ENCODE peak calls at places on chromosomes 7 and 10, in nine cellular contexts. Y, G, O, E, D, F, P, N and B are unnamed samples.

GRCh38 chr7:152602962-152603361 is 73.0 kb downstream of the XRCC2 start:
- DNase-seq in P (no peak), F (no peak), E (no peak), Y (no peak), N (no peak), D (no peak), G (no peak), O (peak; percentile 5), B (no peak)

GRCh38 chr7:40437498-40437897 is 302.7 kb downstream of the SUGCT start:
- DNase-seq in N (peak; percentile 87), Y (peak; percentile 4), P (peak; percentile 25), D (peak; percentile 92), F (no peak), E (peak; percentile 19), G (no peak), O (peak; percentile 95), B (no peak)

GRCh38 chr7:139782932-139783331 is 5.1 kb upstream of the HIPK2 start:
- DNase-seq in O (no peak), Y (no peak), P (no peak), F (no peak), N (no peak), D (no peak), E (no peak), G (no peak), B (no peak)

GRCh38 chr7:41693150-41693997 is 9.5 kb downstream of the INHBA start:
- DNase-seq in E (no peak), Y (no peak), F (no peak), O (peak; percentile 64), N (no peak), D (no peak), G (no peak), P (no peak), B (no peak)

GRCh38 chr7:23287612-23288011 is 11.5 kb upstream of the MALSU1 start:
- DNase-seq in F (no peak), E (no peak), O (no peak), D (no peak), G (no peak), Y (no peak), N (no peak), P (no peak), B (no peak)

GRCh38 chr7:84669177-84669732 is 474.7 kb upstream of the SEMA3A start:
- DNase-seq in F (no peak), E (no peak), G (no peak), N (no peak), P (no peak), O (no peak), Y (no peak), D (no peak), B (no peak)

GRCh38 chr10:88933584-88933983 is 19.0 kb downstream of the ACTA2 start:
- DNase-seq in Y (no peak), G (no peak), O (no peak), P (no peak), N (no peak), E (no peak), F (no peak), D (no peak), B (no peak)

GRCh38 chr10:17023386-17024298 is 106.0 kb downstream of the CUBN start:
- DNase-seq in E (peak; percentile 71), P (no peak), D (peak; percentile 88), G (peak; percentile 70), F (no peak), O (peak; percentile 99), Y (no peak), N (peak; percentile 93), B (no peak)

GRCh38 chr10:11642558-11642957 is 31.1 kb upstream of the USP6NL start:
- DNase-seq in D (no peak), F (no peak), G (no peak), P (no peak), E (no peak), O (no peak), N (no peak), Y (no peak), B (no peak)

GRCh38 chr10:116080553-116080952 is 192.5 kb downstream of the GFRA1 start:
- DNase-seq in D (peak; percentile 8), P (no peak), G (no peak), Y (no peak), E (peak; percentile 9), F (no peak), N (peak; percentile 98), O (peak; percentile 35), B (no peak)

GRCh38 chr7:24573554-24574338 is 494 bp downstream of the PALS2 start:
- DNase-seq in G (peak; percentile 33), N (peak; percentile 77), P (peak; percentile 59), E (peak; percentile 44), Y (peak; percentile 60), O (peak; percentile 50), D (peak; percentile 40), F (peak; percentile 67), B (peak; percentile 54)

GRCh38 chr7:155809332-155809946 is 2.8 kb downstream of the SHH start:
- DNase-seq in E (no peak), G (no peak), P (no peak), N (peak; percentile 32), O (no peak), Y (no peak), D (no peak), F (no peak), B (peak; percentile 75)

GRCh38 chr7:39560398-39560797 is 5.8 kb upstream of the YAE1 start:
- DNase-seq in O (no peak), D (peak; percentile 6), N (no peak), P (no peak), G (no peak), F (no peak), Y (no peak), E (no peak), B (no peak)

DNA sequence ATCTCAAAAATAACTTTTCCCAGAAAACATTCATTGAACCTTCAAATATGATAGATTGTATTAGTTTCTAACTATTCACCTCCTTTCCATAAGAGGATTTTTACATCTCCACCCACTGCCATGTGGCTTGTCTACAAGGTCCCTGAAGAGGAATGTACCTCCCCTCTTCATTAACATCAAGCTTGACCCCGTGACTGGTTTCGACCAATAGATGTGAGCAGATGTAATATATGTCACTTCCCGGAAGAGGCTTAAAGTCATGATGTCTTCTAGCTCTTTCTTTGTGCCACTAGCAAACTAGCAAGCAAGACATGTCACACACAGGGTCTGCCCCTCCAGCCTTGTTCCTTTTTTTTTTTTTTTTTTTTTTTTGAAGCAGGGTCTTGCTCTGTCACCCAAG is 6.9 kb downstream of the BAZ1B start:
- DNase-seq in P (no peak), G (no peak), F (no peak), Y (no peak), D (no peak), N (peak; percentile 56), E (peak; percentile 19), O (no peak), B (no peak)
- H3K4me1 ChIP-seq in P (no peaks in the 10 kb centered on the region), G (peaks cover 19% of the 10 kb centered on the region), F (peaks cover 38% of the 10 kb centered on the region), Y (peaks cover 13% of the 10 kb centered on the region), D (peaks cover 13% of the 10 kb centered on the region), N (peaks cover 2% of the 10 kb centered on the region), E (peaks cover 37% of the 10 kb centered on the region), O (peaks cover 4% of the 10 kb centered on the region), B (peaks cover 25% of the 10 kb centered on the region)

GRCh38 chr7:101960323-101960722 is 142.9 kb downstream of the CUX1 start:
- DNase-seq in N (no peak), Y (no peak), D (no peak), O (no peak), E (no peak), F (no peak), P (no peak), G (no peak), B (no peak)

GRCh38 chr7:101956130-101956529 is 138.7 kb downstream of the CUX1 start:
- DNase-seq in G (no peak), Y (no peak), E (no peak), D (no peak), O (no peak), F (peak; percentile 73), N (no peak), P (no peak), B (no peak)

GRCh38 chr7:101959342-101959741 is 141.9 kb downstream of the CUX1 start:
- DNase-seq in N (no peak), G (no peak), E (no peak), O (no peak), D (no peak), P (no peak), F (no peak), Y (no peak), B (no peak)

GRCh38 chr7:101959829-101960228 is 142.4 kb downstream of the CUX1 start:
- DNase-seq in P (no peak), D (no peak), O (no peak), E (no peak), N (no peak), Y (no peak), F (no peak), G (no peak), B (no peak)

DNA sequence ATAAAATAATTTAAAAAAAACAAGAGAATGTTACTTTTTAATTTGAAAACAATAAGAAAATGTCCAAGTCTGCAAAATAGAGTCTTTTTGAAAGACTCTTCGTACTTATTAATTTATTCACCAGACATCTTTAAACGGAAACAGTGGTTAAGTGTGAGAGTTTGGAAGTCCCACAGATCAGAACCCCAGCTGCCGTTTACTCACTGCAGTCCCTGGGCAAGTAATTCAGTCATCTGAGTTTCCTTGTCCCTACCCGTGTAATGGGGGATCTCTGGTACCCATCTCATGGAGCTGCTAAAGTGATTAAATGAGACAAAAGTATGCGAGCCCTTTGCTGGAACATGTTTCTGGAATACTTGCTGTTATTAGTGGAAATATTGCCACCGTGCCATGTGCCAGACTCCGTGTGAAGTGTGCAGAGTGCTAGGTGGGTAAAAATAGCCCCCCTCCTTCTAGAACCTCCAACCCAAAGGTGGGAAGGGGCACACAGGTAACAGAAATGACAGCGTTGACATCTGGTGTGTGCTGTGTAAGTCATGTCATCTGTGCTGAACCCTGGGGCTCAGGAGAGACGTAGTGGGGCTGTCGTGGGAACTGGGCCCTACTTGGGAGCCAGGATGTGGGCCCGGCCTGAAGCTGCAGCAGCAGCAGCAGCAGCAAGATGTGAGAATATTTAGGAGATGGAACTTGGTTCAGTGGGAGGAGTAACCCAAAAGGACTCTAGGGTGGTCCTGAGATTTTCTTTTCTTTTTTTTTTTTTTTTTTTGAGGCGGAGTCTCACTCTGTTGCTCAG is 140.5 kb downstream of the CUX1 start:
- DNase-seq in G (no peak), F (no peak), Y (no peak), E (no peak), N (no peak), O (no peak), D (no peak), P (no peak), B (no peak)
- H3K4me1 ChIP-seq in G (peaks cover 22% of the 10 kb centered on the region), F (peaks cover 76% of the 10 kb centered on the region), Y (peaks cover 16% of the 10 kb centered on the region), E (peaks cover 24% of the 10 kb centered on the region), N (peaks cover 7% of the 10 kb centered on the region), O (peaks cover 17% of the 10 kb centered on the region), D (peaks cover 15% of the 10 kb centered on the region), P (no peaks in the 10 kb centered on the region), B (peaks cover 11% of the 10 kb centered on the region)

DNA sequence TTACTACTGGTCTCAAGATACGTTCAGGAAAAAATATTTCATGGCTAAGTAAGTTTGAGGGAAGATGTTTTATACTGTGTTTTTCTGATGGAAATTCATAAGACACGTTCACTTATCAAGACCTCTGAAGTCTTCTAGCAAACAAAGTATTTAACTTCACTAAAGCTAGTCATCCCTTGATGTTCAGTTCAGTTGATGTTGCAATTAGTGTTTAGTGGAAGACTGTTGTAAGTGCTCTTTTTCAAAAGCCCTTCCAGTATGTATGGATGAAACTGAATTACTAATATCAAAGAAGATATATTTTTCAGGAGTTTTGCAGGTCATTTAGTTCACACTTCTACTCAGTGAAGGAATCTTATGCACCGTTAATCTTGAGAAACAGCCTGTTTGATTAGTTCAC is 25.1 kb downstream of the CUL1 start:
- DNase-seq in D (no peak), F (no peak), Y (no peak), P (no peak), N (no peak), E (no peak), G (no peak), O (no peak), B (no peak)
- H3K4me1 ChIP-seq in D (no peaks in the 10 kb centered on the region), F (peaks cover 80% of the 10 kb centered on the region), Y (peaks cover 3% of the 10 kb centered on the region), P (no peaks in the 10 kb centered on the region), N (peaks cover 2% of the 10 kb centered on the region), E (peaks cover 13% of the 10 kb centered on the region), G (peaks cover 13% of the 10 kb centered on the region), O (peaks cover 27% of the 10 kb centered on the region), B (peaks cover 7% of the 10 kb centered on the region)

GRCh38 chr7:148209643-148210042 is 380.9 kb upstream of the C7orf33 start:
- DNase-seq in O (no peak), D (no peak), F (no peak), E (no peak), Y (no peak), G (no peak), N (no peak), P (no peak), B (no peak)
- H3K4me1 ChIP-seq in O (no peaks in the 10 kb centered on the region), D (no peaks in the 10 kb centered on the region), F (no peaks in the 10 kb centered on the region), E (no peaks in the 10 kb centered on the region), Y (peaks cover 7% of the 10 kb centered on the region), G (no peaks in the 10 kb centered on the region), N (no peaks in the 10 kb centered on the region), P (no peaks in the 10 kb centered on the region), B (no peaks in the 10 kb centered on the region)